ENCODE peak calls at places on chromosomes 12 and 14, in seven cellular contexts. One of them, this sample, is unnamed.

GRCh38 chr12:131592972-131593371 is 117.9 kb upstream of the SFSWAP start:
- DNase-seq in KG1: no peak
- DNase-seq in SK-MEL-5: no peak
- DNase-seq in M059J: peak
- DNase-seq in nephron progenitor cell: no peak
- DNase-seq in right lobe of liver: no peak
- DNase-seq in NCI-H1930: no peak
- DNase-seq in this sample: no peak

GRCh38 chr12:128823216-128823915 is 392 bp downstream of the SLC15A4 start:
- DNase-seq in right lobe of liver: peak
- DNase-seq in M059J: no peak
- DNase-seq in KG1: no peak
- DNase-seq in nephron progenitor cell: peak
- DNase-seq in NCI-H1930: peak
- DNase-seq in SK-MEL-5: no peak
- DNase-seq in this sample: no peak

GRCh38 chr12:117273091-117273490 is 82.8 kb upstream of the FBXO21 start:
- DNase-seq in NCI-H1930: no peak
- DNase-seq in SK-MEL-5: no peak
- DNase-seq in nephron progenitor cell: no peak
- DNase-seq in right lobe of liver: no peak
- DNase-seq in KG1: no peak
- DNase-seq in M059J: no peak
- DNase-seq in this sample: no peak

GRCh38 chr14:105974902-105975301 is 448.5 kb downstream of the TMEM121 start:
- DNase-seq in SK-MEL-5: peak
- DNase-seq in M059J: peak
- DNase-seq in NCI-H1930: peak
- DNase-seq in right lobe of liver: no peak
- DNase-seq in KG1: peak
- DNase-seq in nephron progenitor cell: no peak
- DNase-seq in this sample: no peak

GRCh38 chr12:88578274-88578673 is 2.0 kb downstream of the KITLG start:
- DNase-seq in M059J: peak
- DNase-seq in NCI-H1930: no peak
- DNase-seq in right lobe of liver: no peak
- DNase-seq in nephron progenitor cell: peak
- DNase-seq in SK-MEL-5: peak
- DNase-seq in KG1: no peak
- DNase-seq in this sample: no peak

GRCh38 chr12:69701821-69702220 is 2.7 kb upstream of the BEST3 start:
- DNase-seq in right lobe of liver: no peak
- DNase-seq in KG1: no peak
- DNase-seq in NCI-H1930: no peak
- DNase-seq in M059J: peak
- DNase-seq in SK-MEL-5: no peak
- DNase-seq in nephron progenitor cell: no peak
- DNase-seq in this sample: peak

GRCh38 chr12:103657331-103657730 is 70.3 kb downstream of the STAB2 start:
- DNase-seq in M059J: peak
- DNase-seq in KG1: no peak
- DNase-seq in NCI-H1930: no peak
- DNase-seq in nephron progenitor cell: no peak
- DNase-seq in right lobe of liver: no peak
- DNase-seq in SK-MEL-5: no peak
- DNase-seq in this sample: no peak

GRCh38 chr14:75961662-75962061 is 20.1 kb downstream of the TGFB3 start:
- DNase-seq in nephron progenitor cell: no peak
- DNase-seq in M059J: no peak
- DNase-seq in NCI-H1930: no peak
- DNase-seq in KG1: no peak
- DNase-seq in right lobe of liver: no peak
- DNase-seq in SK-MEL-5: no peak
- DNase-seq in this sample: no peak

GRCh38 chr12:30134229-30134628 is 350.5 kb upstream of the TMTC1 start:
- DNase-seq in SK-MEL-5: peak
- DNase-seq in KG1: no peak
- DNase-seq in NCI-H1930: no peak
- DNase-seq in right lobe of liver: no peak
- DNase-seq in M059J: peak
- DNase-seq in nephron progenitor cell: no peak
- DNase-seq in this sample: no peak

GRCh38 chr14:73997108-73997943 is 21.8 kb downstream of the ENTPD5 start:
- DNase-seq in SK-MEL-5: no peak
- DNase-seq in KG1: no peak
- DNase-seq in nephron progenitor cell: no peak
- DNase-seq in right lobe of liver: no peak
- DNase-seq in NCI-H1930: no peak
- DNase-seq in M059J: no peak
- DNase-seq in this sample: no peak

GRCh38 chr12:67413577-67413976 is 144.4 kb downstream of the CAND1 start:
- DNase-seq in SK-MEL-5: peak
- DNase-seq in M059J: peak
- DNase-seq in right lobe of liver: no peak
- DNase-seq in KG1: no peak
- DNase-seq in nephron progenitor cell: no peak
- DNase-seq in NCI-H1930: no peak
- DNase-seq in this sample: no peak

GRCh38 chr12:121773011-121773777 is 20.3 kb downstream of the RHOF start:
- DNase-seq in SK-MEL-5: peak
- DNase-seq in nephron progenitor cell: peak
- DNase-seq in right lobe of liver: peak
- DNase-seq in M059J: peak
- DNase-seq in KG1: peak
- DNase-seq in NCI-H1930: no peak
- DNase-seq in this sample: no peak

GRCh38 chr12:26298785-26299621 is 103.6 kb downstream of the SSPN start:
- DNase-seq in NCI-H1930: no peak
- DNase-seq in M059J: peak
- DNase-seq in SK-MEL-5: peak
- DNase-seq in right lobe of liver: no peak
- DNase-seq in nephron progenitor cell: no peak
- DNase-seq in KG1: peak
- DNase-seq in this sample: no peak

GRCh38 chr14:52792097-52792415 is 649 bp upstream of the GNPNAT1 start:
- DNase-seq in nephron progenitor cell: no peak
- DNase-seq in NCI-H1930: no peak
- DNase-seq in M059J: no peak
- DNase-seq in KG1: no peak
- DNase-seq in SK-MEL-5: no peak
- DNase-seq in right lobe of liver: no peak
- DNase-seq in this sample: no peak

GRCh38 chr14:63192085-63192484 is 12.2 kb upstream of the RHOJ start:
- DNase-seq in NCI-H1930: no peak
- DNase-seq in SK-MEL-5: no peak
- DNase-seq in nephron progenitor cell: no peak
- DNase-seq in M059J: no peak
- DNase-seq in KG1: no peak
- DNase-seq in right lobe of liver: no peak
- DNase-seq in this sample: no peak

GRCh38 chr12:132158677-132159554 is 14.7 kb downstream of the NOC4L start:
- DNase-seq in M059J: no peak
- DNase-seq in SK-MEL-5: no peak
- DNase-seq in KG1: no peak
- DNase-seq in NCI-H1930: no peak
- DNase-seq in right lobe of liver: peak
- DNase-seq in nephron progenitor cell: no peak
- DNase-seq in this sample: no peak

GRCh38 chr12:11814362-11814761 is 164.9 kb downstream of the ETV6 start:
- DNase-seq in right lobe of liver: no peak
- DNase-seq in M059J: peak
- DNase-seq in KG1: no peak
- DNase-seq in SK-MEL-5: no peak
- DNase-seq in NCI-H1930: no peak
- DNase-seq in nephron progenitor cell: no peak
- DNase-seq in this sample: no peak

GRCh38 chr12:48818831-48819590 is 715 bp downstream of the CACNB3 start:
- DNase-seq in NCI-H1930: no peak
- DNase-seq in KG1: no peak
- DNase-seq in right lobe of liver: no peak
- DNase-seq in nephron progenitor cell: no peak
- DNase-seq in SK-MEL-5: peak
- DNase-seq in M059J: no peak
- DNase-seq in this sample: no peak

GRCh38 chr14:94748667-94749347 is 21.1 kb downstream of the GSC start:
- DNase-seq in M059J: no peak
- DNase-seq in nephron progenitor cell: peak
- DNase-seq in SK-MEL-5: peak
- DNase-seq in NCI-H1930: no peak
- DNase-seq in KG1: no peak
- DNase-seq in right lobe of liver: no peak
- DNase-seq in this sample: no peak

GRCh38 chr12:98503343-98503592 is 12.1 kb upstream of the TMPO start:
- DNase-seq in SK-MEL-5: peak
- DNase-seq in NCI-H1930: peak
- DNase-seq in right lobe of liver: peak
- DNase-seq in M059J: peak
- DNase-seq in nephron progenitor cell: peak
- DNase-seq in KG1: peak
- DNase-seq in this sample: peak

GRCh38 chr12:32107376-32108267 is 975 bp downstream of the BICD1 start:
- DNase-seq in right lobe of liver: no peak
- DNase-seq in nephron progenitor cell: peak
- DNase-seq in SK-MEL-5: peak
- DNase-seq in NCI-H1930: no peak
- DNase-seq in KG1: no peak
- DNase-seq in M059J: peak
- DNase-seq in this sample: no peak

GRCh38 chr12:95216704-95217376 is 427 bp downstream of the FGD6 start:
- DNase-seq in SK-MEL-5: no peak
- DNase-seq in nephron progenitor cell: no peak
- DNase-seq in M059J: peak
- DNase-seq in KG1: no peak
- DNase-seq in right lobe of liver: no peak
- DNase-seq in NCI-H1930: peak
- DNase-seq in this sample: no peak

This sample was measured in NCI-H1436 treated with DMSO at 0.1 percent for 48 hours.